ENCODE peak calls at places on chromosomes 7 and 10, in six cellular contexts. Q is neural progenitor cell, B is heart right ventricle, X is brain microvascular endothelial cell, G is left ventricle myocardium inferior, N is H9. R is an unnamed sample.

GRCh38 chr7:3705258-3705657 is 404.2 kb downstream of the SDK1 start:
- DNase-seq in Q (no peak), X (no peak), B (no peak), N (no peak), G (no peak), R (no peak)

GRCh38 chr7:40232242-40232929 is 97.6 kb downstream of the SUGCT start:
- DNase-seq in B (peak; percentile 30), X (peak; percentile 74), Q (peak; percentile 56), N (no peak), G (no peak), R (peak; percentile 70)

GRCh38 chr7:91657386-91658120 is 222.9 kb downstream of the MTERF1 start:
- DNase-seq in B (no peak), N (no peak), G (no peak), Q (no peak), X (peak; percentile 72), R (peak; percentile 63)

GRCh38 chr7:1520574-1521234 is 9.8 kb upstream of the MAFK start:
- DNase-seq in G (no peak), Q (no peak), N (no peak), B (no peak), X (peak; percentile 99), R (no peak)

GRCh38 chr10:17547026-17547425 is 70.1 kb downstream of the HACD1 start:
- DNase-seq in N (no peak), G (no peak), B (no peak), Q (peak; percentile 7), X (no peak), R (no peak)

GRCh38 chr10:132492323-132493035 is 45.1 kb upstream of the INPP5A start:
- DNase-seq in B (no peak), X (no peak), Q (peak; percentile 24), G (peak; percentile 51), N (peak; percentile 22), R (no peak)

GRCh38 chr7:159317294-159317693 is 172.6 kb upstream of the VIPR2 start:
- DNase-seq in Q (no peak), N (no peak), B (no peak), G (no peak), X (no peak), R (no peak)

GRCh38 chr7:139827042-139827441 is 2.0 kb upstream of the TBXAS1 start:
- DNase-seq in X (no peak), G (no peak), B (no peak), Q (no peak), N (no peak), R (no peak)

GRCh38 chr10:57288754-57289153 is 927.7 kb upstream of the ZWINT start:
- DNase-seq in B (no peak), Q (no peak), G (no peak), N (no peak), X (no peak), R (no peak)

GRCh38 chr10:103765981-103766380 is 89.4 kb downstream of the SH3PXD2A start:
- DNase-seq in X (no peak), B (no peak), Q (no peak), G (peak; percentile 50), N (no peak), R (no peak)

GRCh38 chr7:27784399-27785053 is 44.6 kb downstream of the TAX1BP1 start:
- DNase-seq in B (no peak), X (peak; percentile 81), N (no peak), G (no peak), Q (peak; percentile 25), R (peak; percentile 63)

GRCh38 chr7:2941201-2941859 is 97.2 kb upstream of the GNA12 start:
- DNase-seq in B (no peak), G (no peak), N (peak; percentile 5), Q (no peak), X (no peak), R (peak; percentile 26)

GRCh38 chr7:69630292-69630691 is 32.0 kb downstream of the AUTS2 start:
- DNase-seq in X (peak; percentile 72), B (no peak), Q (no peak), G (no peak), N (no peak), R (no peak)

GRCh38 chr7:156308976-156309620 is 331.5 kb upstream of the RNF32 start:
- DNase-seq in Q (no peak), B (no peak), G (no peak), X (no peak), N (no peak), R (no peak)

GRCh38 chr10:9900765-9901164 is 1116.9 kb upstream of the CELF2 start:
- DNase-seq in Q (no peak), X (no peak), N (no peak), B (no peak), G (no peak), R (no peak)

GRCh38 chr7:7122701-7123281 is 59.6 kb upstream of the C1GALT1 start:
- DNase-seq in B (no peak), G (no peak), N (no peak), Q (no peak), X (peak; percentile 24), R (no peak)

GRCh38 chr7:76303829-76304505 is 1.5 kb downstream of the HSPB1 start:
- DNase-seq in N (no peak), Q (no peak), X (no peak), B (no peak), G (no peak), R (no peak)

GRCh38 chr10:113177163-113177935 is 227.3 kb downstream of the TCF7L2 start:
- DNase-seq in Q (peak; percentile 53), X (no peak), N (no peak), G (peak; percentile 50), B (peak; percentile 50), R (no peak)

GRCh38 chr7:121330053-121330833 is 1.4 kb downstream of the WNT16 start:
- DNase-seq in Q (peak; percentile 81), G (no peak), X (no peak), B (no peak), N (peak; percentile 50), R (peak; percentile 24)

GRCh38 chr10:5692476-5693358 is 8.1 kb downstream of the TASOR2 start:
- DNase-seq in G (peak; percentile 53), X (peak; percentile 14), N (peak; percentile 62), Q (peak; percentile 80), B (peak; percentile 23), R (peak; percentile 65)

GRCh38 chr7:156932006-156932405 is 17.5 kb upstream of the NOM1 start:
- DNase-seq in Q (no peak), B (no peak), G (no peak), N (no peak), X (peak; percentile 20), R (peak; percentile 68)

GRCh38 chr7:134636008-134636449 is 10.6 kb upstream of the BPGM start:
- DNase-seq in Q (no peak), B (no peak), N (no peak), X (no peak), G (no peak), R (no peak)

GRCh38 chr7:107891619-107892366 is 810 bp downstream of the DLD start:
- DNase-seq in X (peak; percentile 22), N (no peak), Q (no peak), G (no peak), B (no peak), R (no peak)

GRCh38 chr7:19061331-19061730 is 56.1 kb downstream of the TWIST1 start:
- DNase-seq in B (no peak), Q (no peak), G (no peak), X (no peak), N (no peak), R (no peak)

GRCh38 chr7:144818516-144818915 is 17.3 kb downstream of the TPK1 start:
- DNase-seq in G (no peak), X (peak; percentile 21), B (no peak), Q (no peak), N (no peak), R (no peak)

GRCh38 chr7:105951597-105951996 is 11.5 kb upstream of the CDHR3 start:
- DNase-seq in B (no peak), G (no peak), Q (no peak), X (no peak), N (no peak), R (no peak)

GRCh38 chr7:89283311-89283710 is 487.8 kb upstream of the TEX47 start:
- DNase-seq in Q (no peak), N (no peak), G (no peak), X (no peak), B (no peak), R (no peak)

GRCh38 chr7:140238778-140239652 is 62.2 kb upstream of the KDM7A start:
- DNase-seq in G (no peak), B (no peak), Q (no peak), N (no peak), X (no peak), R (no peak)

GRCh38 chr10:74967850-74968620 is 141.6 kb downstream of the KAT6B start:
- DNase-seq in N (no peak), G (no peak), Q (peak; percentile 24), B (no peak), X (no peak), R (peak; percentile 89)

GRCh38 chr7:98174334-98175259 is 36.6 kb upstream of the BHLHA15 start:
- DNase-seq in Q (no peak), N (no peak), X (no peak), G (peak; percentile 63), B (peak; percentile 57), R (peak; percentile 4)
- TF ChIP-seq CTCF in Q (no peak), N (peak; percentile 31), X (no peak), G (no peak), B (no peak), R (no peak)

GRCh38 chr7:137040745-137041144 is 172.3 kb downstream of the CHRM2 start:
- DNase-seq in N (no peak), B (no peak), G (no peak), X (no peak), Q (no peak), R (no peak)

DNA sequence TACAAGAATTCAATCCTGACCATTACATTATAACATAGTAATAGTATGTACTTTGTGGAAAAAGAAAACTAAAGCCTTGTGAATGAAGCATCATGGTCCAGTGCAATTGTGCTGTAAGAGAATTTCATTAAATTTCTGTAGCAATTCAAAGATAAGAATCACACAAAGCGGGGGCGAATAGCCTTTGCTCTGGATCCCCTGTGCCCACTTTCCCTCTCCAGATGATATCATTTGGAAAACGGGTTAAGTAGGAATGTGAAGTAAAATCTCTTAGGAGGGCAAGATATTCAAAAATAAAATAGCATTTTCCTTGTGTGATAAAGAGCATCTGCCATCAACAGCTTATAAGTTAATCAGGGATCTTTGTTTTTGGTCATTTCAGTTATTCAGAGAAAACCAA is 177.1 kb downstream of the CHRM2 start:
- DNase-seq in Q (no peak), G (no peak), B (no peak), N (no peak), X (no peak), R (no peak)
- H3K27ac ChIP-seq in Q (no peak overlapping the region), G (no peak overlapping the region), B (no peak overlapping the region), N (no peak overlapping the region), X (no peak overlapping the region), R (no peak overlapping the region)

DNA sequence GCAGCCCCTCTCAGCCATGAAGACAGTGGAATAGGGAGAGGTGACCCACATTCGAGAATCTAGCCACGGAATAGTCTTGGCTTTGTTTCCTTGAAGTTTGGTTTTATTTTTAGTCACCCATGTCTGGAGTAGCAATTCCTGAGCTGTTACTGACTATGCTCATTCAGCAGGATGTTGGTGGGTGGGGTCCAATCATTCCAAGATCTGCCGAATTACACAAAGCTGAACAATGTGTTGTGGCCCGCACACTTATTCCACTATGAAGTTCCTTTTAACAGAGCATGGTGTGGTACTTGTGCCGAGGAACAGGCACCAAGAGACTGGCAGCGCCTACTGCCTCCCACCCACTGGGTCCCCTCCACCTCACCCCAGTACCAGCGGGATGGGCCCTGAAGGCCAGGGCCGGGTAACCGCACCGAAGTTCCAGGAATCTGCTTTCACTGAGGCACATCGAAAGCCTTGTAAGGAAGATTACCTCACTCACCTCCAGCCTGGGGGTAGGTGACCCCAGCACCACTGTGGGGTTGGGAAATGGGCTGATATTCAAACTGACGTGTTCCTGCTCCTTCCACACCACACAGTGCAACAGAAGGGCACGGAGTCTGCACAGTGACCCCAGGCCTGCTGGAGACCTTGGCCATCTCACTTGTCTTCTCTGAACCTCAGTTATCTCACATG is 29.7 kb downstream of the NPS start:
- DNase-seq in X (no peak), G (no peak), N (no peak), Q (no peak), B (peak; percentile 49), R (no peak)
- TF ChIP-seq CTCF in X (no peak), G (no peak), N (no peak), Q (no peak), B (no peak), R (no peak)

GRCh38 chr10:88041243-88042161 is 178.1 kb downstream of the PTEN start:
- DNase-seq in N (no peak), B (peak; percentile 15), Q (no peak), X (no peak), G (no peak), R (no peak)
- H3K27ac ChIP-seq in N (no peak overlapping the region), B (peak overlapping the region; percentile 6), Q (no peak overlapping the region), X (peak overlapping the region; percentile 0), G (peak overlapping the region; percentile 64), R (no peak overlapping the region)